ENCODE peak calls at places on chromosomes 5 and 9, in nine cellular contexts. K is activated T-cell treated with anti-CD3 and anti-CD28 coated beads for 24 hours; J is OCI-M1; R is H54; G is activated T-helper 1 cell treated with anti-CD3 and anti-CD28 coated beads, Interleukin-2, amount 50 U/mL, for 16 hours; B is AML-193; D is GM13976; E is NCI-H1092 treated with DMSO at 0.1 percent for 48 hours; X is brain microvascular endothelial cell. N is an unnamed sample.

GRCh38 chr5:116769470-116769869 is 194.8 kb upstream of the SEMA6A start:
- DNase-seq in X (no peak), E (no peak), G (no peak), D (no peak), K (no peak), J (no peak), B (no peak), R (no peak), N (no peak)

GRCh38 chr5:59543826-59544442 is 349.6 kb downstream of the PDE4D start:
- DNase-seq in D (no peak), K (no peak), J (no peak), X (no peak), B (no peak), R (no peak), G (no peak), E (peak), N (peak)

GRCh38 chr5:152853361-152853760 is 448.3 kb upstream of the NMUR2 start:
- DNase-seq in R (no peak), E (no peak), K (no peak), D (no peak), G (no peak), X (no peak), B (no peak), J (no peak), N (no peak)

GRCh38 chr5:98416541-98416940 is 356.9 kb upstream of the RGMB start:
- DNase-seq in J (no peak), K (no peak), D (no peak), B (no peak), E (no peak), G (no peak), X (no peak), R (no peak), N (no peak)

GRCh38 chr5:132264546-132265335 is 7.2 kb downstream of the PDLIM4 start:
- DNase-seq in X (no peak), B (no peak), K (no peak), R (no peak), J (no peak), E (no peak), G (no peak), D (peak), N (peak)

GRCh38 chr9:89743576-89744254 is 138.9 kb downstream of the GADD45G start:
- DNase-seq in G (no peak), J (no peak), R (no peak), E (peak), D (peak), B (no peak), X (no peak), K (no peak), N (no peak)

GRCh38 chr5:1032551-1033027 is 24.0 kb downstream of the NKD2 start:
- DNase-seq in B (no peak), D (no peak), J (no peak), E (no peak), G (no peak), R (no peak), X (no peak), K (no peak), N (no peak)

GRCh38 chr5:81783401-81783800 is 32.5 kb upstream of the SSBP2 start:
- DNase-seq in R (no peak), D (no peak), K (no peak), G (no peak), B (no peak), X (no peak), J (peak), E (no peak), N (no peak)

GRCh38 chr5:167451091-167451490 is 840.4 kb upstream of the WWC1 start:
- DNase-seq in X (no peak), G (no peak), D (no peak), R (no peak), E (no peak), B (no peak), K (no peak), J (no peak), N (no peak)

GRCh38 chr9:33466565-33467495 is 6.9 kb downstream of the NOL6 start:
- DNase-seq in J (peak), E (peak), R (no peak), D (peak), B (no peak), K (peak), X (peak), G (peak), N (no peak)

GRCh38 chr5:1386274-1386717 is 41.4 kb upstream of the CLPTM1L start:
- DNase-seq in B (peak), R (peak), E (peak), D (peak), X (peak), J (peak), G (peak), K (peak), N (peak)

GRCh38 chr5:90747693-90748092 is 189.1 kb downstream of the ADGRV1 start:
- DNase-seq in R (no peak), E (no peak), D (no peak), G (no peak), B (no peak), J (no peak), X (no peak), K (no peak), N (no peak)

GRCh38 chr5:132496631-132497487 is 6.3 kb upstream of the IRF1 start:
- DNase-seq in X (peak), R (peak), E (no peak), J (peak), G (no peak), D (peak), K (no peak), B (peak), N (peak)